ENCODE peak calls at places on chromosomes 7 and 10, in six cellular contexts. Q is endodermal cell; Z is activated T-cell treated with anti-CD3 and anti-CD28 coated beads for 1 hour; X is CD4-positive, alpha-beta memory T cell; Y is stimulated activated CD4-positive, alpha-beta T cell treated with anti-CD3 and anti-CD28 coated beads, Interleukin-12 subunit alpha, Interleukin-12 subunit beta, amount 100 ng/mL, for 4 hours; A is esophagus muscularis mucosa. O is an unnamed sample.

GRCh38 chr7:80466638-80467037 is 45.2 kb downstream of the GNAT3 start:
- DNase-seq in Q (no peak), Z (no peak), X (no peak), Y (no peak), A (no peak), O (no peak)

GRCh38 chr7:142956951-142957623 is 5.1 kb downstream of the KEL start:
- DNase-seq in Q (peak; percentile 63), Z (no peak), X (no peak), Y (no peak), A (no peak), O (no peak)

GRCh38 chr7:34530211-34530610 is 127.8 kb upstream of the NPSR1 start:
- DNase-seq in Q (no peak), Z (no peak), X (no peak), Y (no peak), A (no peak), O (no peak)

GRCh38 chr7:20799566-20800377 is 13.1 kb upstream of the SP8 start:
- DNase-seq in Q (no peak), Z (no peak), X (no peak), Y (no peak), A (no peak), O (no peak)

GRCh38 chr10:70565556-70566514 is 36.7 kb downstream of the PRF1 start:
- DNase-seq in Q (no peak), Z (no peak), X (no peak), Y (no peak), A (no peak), O (no peak)

GRCh38 chr10:34699904-34700303 is 115.2 kb downstream of the PARD3 start:
- DNase-seq in Q (peak; percentile 7), Z (no peak), X (no peak), Y (no peak), A (peak; percentile 79), O (no peak)

GRCh38 chr7:85095357-85095756 is 91.5 kb downstream of the SEMA3D start:
- DNase-seq in Q (no peak), Z (no peak), X (no peak), Y (no peak), A (no peak), O (no peak)

GRCh38 chr7:121401896-121402295 is 5.8 kb upstream of the FAM3C start:
- DNase-seq in Q (no peak), Z (no peak), X (no peak), Y (no peak), A (no peak), O (no peak)

GRCh38 chr10:66755474-66755873 is 170.4 kb upstream of the LRRTM3 start:
- DNase-seq in Q (no peak), Z (no peak), X (no peak), Y (no peak), A (no peak), O (no peak)

GRCh38 chr7:134905375-134905774 is 80.9 kb upstream of the AGBL3 start:
- DNase-seq in Q (no peak), Z (no peak), X (no peak), Y (no peak), A (peak; percentile 93), O (no peak)

GRCh38 chr7:66306243-66306642 is 101.1 kb downstream of the TPST1 start:
- DNase-seq in Q (no peak), Z (no peak), X (no peak), Y (no peak), A (no peak), O (no peak)

GRCh38 chr7:42232275-42232674 is 4.7 kb downstream of the GLI3 start:
- DNase-seq in Q (no peak), Z (no peak), X (no peak), Y (no peak), A (no peak), O (no peak)

GRCh38 chr7:112701456-112701855 is 88.7 kb downstream of the TMEM168 start:
- DNase-seq in Q (no peak), Z (no peak), X (no peak), Y (no peak), A (no peak), O (no peak)

GRCh38 chr10:69789164-69789576 is 12.5 kb upstream of the COL13A1 start:
- DNase-seq in Q (peak; percentile 67), Z (no peak), X (no peak), Y (no peak), A (no peak), O (no peak)

GRCh38 chr7:33721895-33722294 is 183.4 kb upstream of the BMPER start:
- DNase-seq in Q (no peak), Z (no peak), X (no peak), Y (no peak), A (no peak), O (peak; percentile 11)

GRCh38 chr7:99171731-99172130 is 27.8 kb upstream of the SMURF1 start:
- DNase-seq in Q (no peak), Z (no peak), X (no peak), Y (no peak), A (no peak), O (no peak)

GRCh38 chr7:2738110-2738509 is 50.1 kb downstream of the AMZ1 start:
- DNase-seq in Q (no peak), Z (no peak), X (no peak), Y (no peak), A (no peak), O (no peak)

GRCh38 chr7:5557920-5558401 is 134.3 kb upstream of the TNRC18 start:
- DNase-seq in Q (no peak), Z (no peak), X (no peak), Y (no peak), A (no peak), O (peak; percentile 77)